ENCODE peak calls at places on chromosomes 2 and 18, in eight cellular contexts. One of them, this sample, is unnamed.

GRCh38 chr2:46481541-46482193 is 2.3 kb downstream of the TMEM247 start:
- DNase-seq in A549: peak; percentile 35
- DNase-seq in pancreas: no peak
- DNase-seq in fibroblast of the aortic adventitia: peak; percentile 81
- DNase-seq in GM23248: peak; percentile 81
- DNase-seq in iPS DF 6.9: no peak
- DNase-seq in brain microvascular endothelial cell: peak; percentile 59
- DNase-seq in psoas muscle: no peak
- DNase-seq in this sample: peak; percentile 78

GRCh38 chr2:191264647-191265079 is 19.5 kb downstream of the MYO1B start:
- DNase-seq in brain microvascular endothelial cell: peak; percentile 84
- DNase-seq in GM23248: peak; percentile 96
- DNase-seq in A549: no peak
- DNase-seq in pancreas: no peak
- DNase-seq in fibroblast of the aortic adventitia: peak; percentile 88
- DNase-seq in psoas muscle: no peak
- DNase-seq in iPS DF 6.9: no peak
- DNase-seq in this sample: peak; percentile 81

GRCh38 chr2:147910990-147911473 is 66.2 kb downstream of the ACVR2A start:
- DNase-seq in brain microvascular endothelial cell: peak; percentile 54
- DNase-seq in iPS DF 6.9: peak; percentile 7
- DNase-seq in A549: no peak
- DNase-seq in fibroblast of the aortic adventitia: peak; percentile 90
- DNase-seq in pancreas: no peak
- DNase-seq in psoas muscle: no peak
- DNase-seq in GM23248: peak; percentile 76
- DNase-seq in this sample: peak; percentile 89

GRCh38 chr2:231640646-231641111 is 48.0 kb downstream of the TEX44 start:
- DNase-seq in pancreas: no peak
- DNase-seq in A549: peak; percentile 60
- DNase-seq in iPS DF 6.9: no peak
- DNase-seq in GM23248: peak; percentile 72
- DNase-seq in brain microvascular endothelial cell: peak; percentile 7
- DNase-seq in fibroblast of the aortic adventitia: peak; percentile 26
- DNase-seq in psoas muscle: peak; percentile 76
- DNase-seq in this sample: peak; percentile 14

GRCh38 chr2:175600024-175600831 is 401.8 kb downstream of the LNPK start:
- DNase-seq in A549: no peak
- DNase-seq in fibroblast of the aortic adventitia: peak; percentile 22
- DNase-seq in psoas muscle: peak; percentile 63
- DNase-seq in pancreas: no peak
- DNase-seq in brain microvascular endothelial cell: no peak
- DNase-seq in GM23248: peak; percentile 91
- DNase-seq in iPS DF 6.9: no peak
- DNase-seq in this sample: no peak

GRCh38 chr2:190466819-190467444 is 58.8 kb downstream of the MFSD6 start:
- DNase-seq in brain microvascular endothelial cell: no peak
- DNase-seq in psoas muscle: no peak
- DNase-seq in iPS DF 6.9: no peak
- DNase-seq in A549: no peak
- DNase-seq in pancreas: no peak
- DNase-seq in GM23248: peak; percentile 30
- DNase-seq in fibroblast of the aortic adventitia: peak; percentile 3
- DNase-seq in this sample: no peak

GRCh38 chr2:111662771-111663470 is 221.1 kb downstream of the ANAPC1 start:
- DNase-seq in brain microvascular endothelial cell: peak; percentile 11
- DNase-seq in psoas muscle: no peak
- DNase-seq in iPS DF 6.9: no peak
- DNase-seq in GM23248: peak; percentile 24
- DNase-seq in fibroblast of the aortic adventitia: peak; percentile 56
- DNase-seq in pancreas: no peak
- DNase-seq in A549: no peak
- DNase-seq in this sample: peak; percentile 74

GRCh38 chr2:233423436-233423860 is 69.2 kb downstream of the DGKD start:
- DNase-seq in pancreas: no peak
- DNase-seq in iPS DF 6.9: no peak
- DNase-seq in brain microvascular endothelial cell: no peak
- DNase-seq in A549: no peak
- DNase-seq in GM23248: no peak
- DNase-seq in psoas muscle: no peak
- DNase-seq in fibroblast of the aortic adventitia: no peak
- DNase-seq in this sample: no peak

GRCh38 chr18:631560-631959 is 25.9 kb upstream of the TYMS start:
- DNase-seq in pancreas: no peak
- DNase-seq in brain microvascular endothelial cell: no peak
- DNase-seq in psoas muscle: no peak
- DNase-seq in iPS DF 6.9: no peak
- DNase-seq in A549: no peak
- DNase-seq in fibroblast of the aortic adventitia: no peak
- DNase-seq in GM23248: no peak
- DNase-seq in this sample: no peak

GRCh38 chr2:98377569-98377968 is 31.3 kb downstream of the CNGA3 start:
- DNase-seq in fibroblast of the aortic adventitia: no peak
- DNase-seq in brain microvascular endothelial cell: no peak
- DNase-seq in psoas muscle: no peak
- DNase-seq in A549: no peak
- DNase-seq in GM23248: no peak
- DNase-seq in iPS DF 6.9: no peak
- DNase-seq in pancreas: no peak
- DNase-seq in this sample: no peak

GRCh38 chr2:156379069-156379468 is 46.5 kb upstream of the NR4A2 start:
- DNase-seq in fibroblast of the aortic adventitia: no peak
- DNase-seq in pancreas: no peak
- DNase-seq in GM23248: no peak
- DNase-seq in brain microvascular endothelial cell: no peak
- DNase-seq in iPS DF 6.9: no peak
- DNase-seq in psoas muscle: no peak
- DNase-seq in A549: no peak
- DNase-seq in this sample: no peak

GRCh38 chr18:26516964-26517363 is 31.4 kb downstream of the KCTD1 start:
- DNase-seq in A549: no peak
- DNase-seq in brain microvascular endothelial cell: peak; percentile 46
- DNase-seq in iPS DF 6.9: no peak
- DNase-seq in GM23248: no peak
- DNase-seq in psoas muscle: no peak
- DNase-seq in fibroblast of the aortic adventitia: no peak
- DNase-seq in pancreas: no peak
- DNase-seq in this sample: peak; percentile 28

GRCh38 chr2:14756981-14757657 is 124.6 kb downstream of the LRATD1 start:
- DNase-seq in fibroblast of the aortic adventitia: peak; percentile 1
- DNase-seq in pancreas: no peak
- DNase-seq in A549: no peak
- DNase-seq in iPS DF 6.9: no peak
- DNase-seq in brain microvascular endothelial cell: peak; percentile 61
- DNase-seq in psoas muscle: no peak
- DNase-seq in GM23248: peak; percentile 96
- DNase-seq in this sample: peak; percentile 38

GRCh38 chr2:202015471-202015870 is 18.2 kb upstream of the FZD7 start:
- DNase-seq in GM23248: no peak
- DNase-seq in fibroblast of the aortic adventitia: no peak
- DNase-seq in A549: no peak
- DNase-seq in pancreas: no peak
- DNase-seq in brain microvascular endothelial cell: no peak
- DNase-seq in iPS DF 6.9: no peak
- DNase-seq in psoas muscle: no peak
- DNase-seq in this sample: no peak

GRCh38 chr2:42342061-42342794 is 18.8 kb downstream of the COX7A2L start:
- DNase-seq in brain microvascular endothelial cell: peak; percentile 94
- DNase-seq in psoas muscle: peak; percentile 76
- DNase-seq in A549: no peak
- DNase-seq in GM23248: peak; percentile 97
- DNase-seq in pancreas: no peak
- DNase-seq in iPS DF 6.9: no peak
- DNase-seq in fibroblast of the aortic adventitia: peak; percentile 93
- DNase-seq in this sample: peak; percentile 93

GRCh38 chr2:5587726-5588125 is 104.5 kb upstream of the SOX11 start:
- DNase-seq in brain microvascular endothelial cell: no peak
- DNase-seq in fibroblast of the aortic adventitia: no peak
- DNase-seq in A549: no peak
- DNase-seq in psoas muscle: no peak
- DNase-seq in pancreas: no peak
- DNase-seq in iPS DF 6.9: no peak
- DNase-seq in GM23248: no peak
- DNase-seq in this sample: no peak

GRCh38 chr2:132760405-132760804 is 90.4 kb upstream of the LYPD1 start:
- DNase-seq in iPS DF 6.9: no peak
- DNase-seq in psoas muscle: no peak
- DNase-seq in brain microvascular endothelial cell: no peak
- DNase-seq in GM23248: no peak
- DNase-seq in pancreas: no peak
- DNase-seq in A549: no peak
- DNase-seq in fibroblast of the aortic adventitia: no peak
- DNase-seq in this sample: no peak

GRCh38 chr18:9017900-9018217 is 84.6 kb upstream of the NDUFV2 start:
- DNase-seq in iPS DF 6.9: no peak
- DNase-seq in pancreas: no peak
- DNase-seq in psoas muscle: no peak
- DNase-seq in brain microvascular endothelial cell: peak; percentile 59
- DNase-seq in GM23248: peak; percentile 93
- DNase-seq in A549: no peak
- DNase-seq in fibroblast of the aortic adventitia: no peak
- DNase-seq in this sample: peak; percentile 43
- H3K4me3 ChIP-seq in iPS DF 6.9: no peak overlapping the region
- H3K4me3 ChIP-seq in pancreas: no peak overlapping the region
- H3K4me3 ChIP-seq in psoas muscle: peak overlapping the region; percentile 57
- H3K4me3 ChIP-seq in brain microvascular endothelial cell: peak overlapping the region; percentile 2
- H3K4me3 ChIP-seq in GM23248: peak overlapping the region; percentile 63
- H3K4me3 ChIP-seq in A549: no peak overlapping the region
- H3K4me3 ChIP-seq in fibroblast of the aortic adventitia: peak overlapping the region; percentile 50
- H3K4me3 ChIP-seq in this sample: no peak overlapping the region

DNA sequence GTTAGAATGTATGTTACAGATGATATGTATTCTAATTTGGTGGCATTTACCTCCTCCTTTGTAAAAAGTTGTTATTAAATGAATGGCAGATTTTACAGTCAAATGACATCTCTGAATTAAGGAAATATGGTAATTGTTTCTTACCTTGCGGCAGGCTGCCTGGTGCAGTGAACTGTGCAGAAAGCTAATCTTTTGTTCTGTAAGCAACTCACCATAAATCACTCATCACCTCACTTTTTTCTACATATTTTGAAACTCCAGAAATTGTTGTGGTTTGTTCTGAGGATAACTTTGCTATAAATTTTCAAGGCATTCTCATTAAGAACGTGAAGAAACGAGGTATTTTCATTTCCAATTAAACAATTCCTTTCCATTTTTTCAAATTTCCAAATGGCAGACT is 52.7 kb downstream of the ST6GAL2 start:
- DNase-seq in A549: no peak
- DNase-seq in brain microvascular endothelial cell: no peak
- DNase-seq in iPS DF 6.9: no peak
- DNase-seq in psoas muscle: no peak
- DNase-seq in pancreas: no peak
- DNase-seq in fibroblast of the aortic adventitia: no peak
- DNase-seq in GM23248: no peak
- DNase-seq in this sample: no peak
- H3K4me3 ChIP-seq in A549: no peak overlapping the region
- H3K4me3 ChIP-seq in brain microvascular endothelial cell: no peak overlapping the region
- H3K4me3 ChIP-seq in iPS DF 6.9: no peak overlapping the region
- H3K4me3 ChIP-seq in psoas muscle: no peak overlapping the region
- H3K4me3 ChIP-seq in pancreas: no peak overlapping the region
- H3K4me3 ChIP-seq in fibroblast of the aortic adventitia: no peak overlapping the region
- H3K4me3 ChIP-seq in GM23248: no peak overlapping the region
- H3K4me3 ChIP-seq in this sample: no peak overlapping the region

DNA sequence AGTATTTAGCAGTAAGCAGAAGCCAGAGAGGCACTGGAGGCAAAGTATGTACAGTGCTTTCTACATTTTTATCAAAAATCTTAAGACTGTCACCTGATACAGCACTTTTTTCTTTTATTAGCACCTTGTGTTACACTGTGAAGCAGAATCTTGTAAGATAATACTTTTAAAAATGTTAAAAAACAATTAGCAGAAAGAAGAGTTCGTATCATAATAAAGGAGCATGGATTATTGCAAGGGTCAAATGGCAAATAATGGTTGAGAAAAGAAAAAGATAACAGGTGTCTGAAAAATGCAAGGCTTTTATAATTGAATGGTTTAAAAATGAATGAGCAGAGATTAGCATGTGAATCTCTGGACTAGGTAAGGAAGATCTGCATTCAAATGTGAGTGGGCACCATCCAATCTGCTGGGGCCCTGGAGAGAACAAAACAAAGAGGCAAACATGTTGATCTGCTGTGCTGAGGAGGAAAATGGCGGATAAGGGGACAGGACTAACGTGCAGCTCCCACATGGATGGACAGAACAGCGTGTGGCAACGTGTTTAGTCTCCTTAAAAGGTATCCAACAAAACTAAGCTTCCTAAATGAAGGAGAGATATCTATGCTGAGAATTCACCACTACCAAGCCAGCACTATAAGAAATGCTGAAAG is 9.5 kb downstream of the CEBPZOS start:
- DNase-seq in fibroblast of the aortic adventitia: no peak
- DNase-seq in iPS DF 6.9: peak; percentile 83
- DNase-seq in A549: no peak
- DNase-seq in pancreas: no peak
- DNase-seq in GM23248: no peak
- DNase-seq in psoas muscle: no peak
- DNase-seq in brain microvascular endothelial cell: no peak
- DNase-seq in this sample: no peak
- H3K4me3 ChIP-seq in fibroblast of the aortic adventitia: no peak overlapping the region
- H3K4me3 ChIP-seq in iPS DF 6.9: no peak overlapping the region
- H3K4me3 ChIP-seq in A549: no peak overlapping the region
- H3K4me3 ChIP-seq in pancreas: no peak overlapping the region
- H3K4me3 ChIP-seq in GM23248: no peak overlapping the region
- H3K4me3 ChIP-seq in psoas muscle: no peak overlapping the region
- H3K4me3 ChIP-seq in brain microvascular endothelial cell: no peak overlapping the region
- H3K4me3 ChIP-seq in this sample: no peak overlapping the region

DNA sequence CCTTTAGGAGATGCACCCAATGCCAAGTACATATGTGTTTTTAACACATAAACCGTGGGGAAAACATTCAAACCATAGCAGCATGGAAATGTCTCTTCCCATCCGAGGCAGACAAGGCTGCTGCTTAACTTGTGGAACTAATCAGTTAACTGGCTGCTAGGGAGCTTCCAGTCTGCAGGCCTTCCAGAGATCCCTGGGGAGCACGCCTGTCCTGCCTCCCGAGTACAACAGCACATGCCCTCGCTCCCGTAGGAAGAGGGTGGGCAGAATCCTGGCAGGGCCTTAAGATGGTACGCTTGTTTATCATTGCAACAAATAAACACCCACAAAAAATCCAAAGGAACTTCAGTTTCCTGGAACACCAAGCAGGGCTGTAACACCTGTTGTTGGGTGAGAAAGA is 56.3 kb downstream of the EDAR start:
- DNase-seq in iPS DF 6.9: no peak
- DNase-seq in A549: no peak
- DNase-seq in fibroblast of the aortic adventitia: no peak
- DNase-seq in GM23248: no peak
- DNase-seq in brain microvascular endothelial cell: no peak
- DNase-seq in pancreas: no peak
- DNase-seq in psoas muscle: no peak
- DNase-seq in this sample: no peak
- H3K4me3 ChIP-seq in iPS DF 6.9: no peak overlapping the region
- H3K4me3 ChIP-seq in A549: no peak overlapping the region
- H3K4me3 ChIP-seq in fibroblast of the aortic adventitia: no peak overlapping the region
- H3K4me3 ChIP-seq in GM23248: no peak overlapping the region
- H3K4me3 ChIP-seq in brain microvascular endothelial cell: no peak overlapping the region
- H3K4me3 ChIP-seq in pancreas: no peak overlapping the region
- H3K4me3 ChIP-seq in psoas muscle: no peak overlapping the region
- H3K4me3 ChIP-seq in this sample: no peak overlapping the region

GRCh38 chr2:66573866-66574265 is 138.9 kb downstream of the MEIS1 start:
- DNase-seq in psoas muscle: no peak
- DNase-seq in fibroblast of the aortic adventitia: peak; percentile 28
- DNase-seq in iPS DF 6.9: no peak
- DNase-seq in GM23248: no peak
- DNase-seq in pancreas: no peak
- DNase-seq in A549: no peak
- DNase-seq in brain microvascular endothelial cell: no peak
- DNase-seq in this sample: no peak
- H3K4me3 ChIP-seq in psoas muscle: no peak overlapping the region
- H3K4me3 ChIP-seq in fibroblast of the aortic adventitia: peak overlapping the region; percentile 49
- H3K4me3 ChIP-seq in iPS DF 6.9: peak overlapping the region; percentile 16
- H3K4me3 ChIP-seq in GM23248: no peak overlapping the region
- H3K4me3 ChIP-seq in pancreas: no peak overlapping the region
- H3K4me3 ChIP-seq in A549: no peak overlapping the region
- H3K4me3 ChIP-seq in brain microvascular endothelial cell: no peak overlapping the region
- H3K4me3 ChIP-seq in this sample: no peak overlapping the region

GRCh38 chr2:160063266-160063665 is 851 bp upstream of the PLA2R1 start:
- DNase-seq in psoas muscle: no peak
- DNase-seq in pancreas: no peak
- DNase-seq in A549: no peak
- DNase-seq in fibroblast of the aortic adventitia: no peak
- DNase-seq in GM23248: peak; percentile 30
- DNase-seq in iPS DF 6.9: no peak
- DNase-seq in brain microvascular endothelial cell: no peak
- DNase-seq in this sample: no peak
- H3K4me3 ChIP-seq in psoas muscle: peak overlapping the region; percentile 72
- H3K4me3 ChIP-seq in pancreas: no peak overlapping the region
- H3K4me3 ChIP-seq in A549: peak overlapping the region; percentile 82
- H3K4me3 ChIP-seq in fibroblast of the aortic adventitia: peak overlapping the region; percentile 76
- H3K4me3 ChIP-seq in GM23248: peak overlapping the region; percentile 77
- H3K4me3 ChIP-seq in iPS DF 6.9: no peak overlapping the region
- H3K4me3 ChIP-seq in brain microvascular endothelial cell: peak overlapping the region; percentile 75
- H3K4me3 ChIP-seq in this sample: peak overlapping the region; percentile 80

This sample was measured in choroid plexus epithelial cell.